ENCODE peak calls at places on chromosome 19, in six cellular contexts. One of them, this sample, is unnamed.

GRCh38 chr19:33260628-33261418 is 35.2 kb upstream of the SLC7A10 start:
- DNase-seq in Panc1: no peak
- DNase-seq in dorsolateral prefrontal cortex: no peak
- DNase-seq in cardiac muscle cell: no peak
- DNase-seq in body of pancreas: no peak
- DNase-seq in tibial nerve: no peak
- DNase-seq in this sample: no peak

GRCh38 chr19:50794778-50795664 is 4.8 kb downstream of the ACP4 start:
- DNase-seq in tibial nerve: no peak
- DNase-seq in dorsolateral prefrontal cortex: no peak
- DNase-seq in body of pancreas: no peak
- DNase-seq in cardiac muscle cell: no peak
- DNase-seq in Panc1: no peak
- DNase-seq in this sample: no peak

GRCh38 chr19:51441410-51442390 is 16.6 kb downstream of the SIGLEC8 start:
- DNase-seq in Panc1: no peak
- DNase-seq in tibial nerve: no peak
- DNase-seq in dorsolateral prefrontal cortex: no peak
- DNase-seq in cardiac muscle cell: no peak
- DNase-seq in body of pancreas: no peak
- DNase-seq in this sample: no peak

GRCh38 chr19:13396256-13397080 is 109.8 kb downstream of the CACNA1A start:
- DNase-seq in tibial nerve: no peak
- DNase-seq in dorsolateral prefrontal cortex: peak
- DNase-seq in cardiac muscle cell: peak
- DNase-seq in body of pancreas: peak
- DNase-seq in Panc1: no peak
- DNase-seq in this sample: no peak

GRCh38 chr19:56148096-56148495 is 7.0 kb downstream of the ZNF444 start:
- DNase-seq in Panc1: no peak
- DNase-seq in dorsolateral prefrontal cortex: no peak
- DNase-seq in tibial nerve: no peak
- DNase-seq in body of pancreas: no peak
- DNase-seq in cardiac muscle cell: no peak
- DNase-seq in this sample: no peak

GRCh38 chr19:36986601-36987000 is 70.5 kb downstream of the ZNF568 start:
- DNase-seq in body of pancreas: no peak
- DNase-seq in Panc1: no peak
- DNase-seq in dorsolateral prefrontal cortex: no peak
- DNase-seq in tibial nerve: no peak
- DNase-seq in cardiac muscle cell: no peak
- DNase-seq in this sample: no peak

GRCh38 chr19:4977299-4978174 is 8.6 kb downstream of the KDM4B start:
- DNase-seq in body of pancreas: no peak
- DNase-seq in cardiac muscle cell: peak
- DNase-seq in dorsolateral prefrontal cortex: no peak
- DNase-seq in tibial nerve: no peak
- DNase-seq in Panc1: no peak
- DNase-seq in this sample: no peak

GRCh38 chr19:36436531-36436930 is 18.1 kb upstream of the ZFP82 start:
- DNase-seq in tibial nerve: no peak
- DNase-seq in cardiac muscle cell: peak
- DNase-seq in dorsolateral prefrontal cortex: no peak
- DNase-seq in Panc1: no peak
- DNase-seq in body of pancreas: no peak
- DNase-seq in this sample: no peak

GRCh38 chr19:49591731-49592485 is 926 bp downstream of the PRR12 start:
- DNase-seq in cardiac muscle cell: peak
- DNase-seq in tibial nerve: no peak
- DNase-seq in dorsolateral prefrontal cortex: no peak
- DNase-seq in body of pancreas: peak
- DNase-seq in Panc1: no peak
- DNase-seq in this sample: no peak

GRCh38 chr19:4083677-4084546 is 17.2 kb upstream of the ZBTB7A start:
- DNase-seq in cardiac muscle cell: no peak
- DNase-seq in dorsolateral prefrontal cortex: no peak
- DNase-seq in Panc1: no peak
- DNase-seq in body of pancreas: no peak
- DNase-seq in tibial nerve: no peak
- DNase-seq in this sample: no peak

GRCh38 chr19:21482863-21483276 is 22.5 kb upstream of the ZNF429 start:
- DNase-seq in dorsolateral prefrontal cortex: peak
- DNase-seq in tibial nerve: no peak
- DNase-seq in body of pancreas: peak
- DNase-seq in Panc1: no peak
- DNase-seq in cardiac muscle cell: peak
- DNase-seq in this sample: peak

GRCh38 chr19:16520986-16521624 is 21.1 kb downstream of the CHERP start:
- DNase-seq in Panc1: no peak
- DNase-seq in cardiac muscle cell: no peak
- DNase-seq in dorsolateral prefrontal cortex: no peak
- DNase-seq in tibial nerve: no peak
- DNase-seq in body of pancreas: no peak
- DNase-seq in this sample: no peak

GRCh38 chr19:13906525-13906904 is 514 bp downstream of the CC2D1A start:
- DNase-seq in dorsolateral prefrontal cortex: no peak
- DNase-seq in cardiac muscle cell: no peak
- DNase-seq in body of pancreas: peak
- DNase-seq in Panc1: no peak
- DNase-seq in tibial nerve: no peak
- DNase-seq in this sample: no peak

DNA sequence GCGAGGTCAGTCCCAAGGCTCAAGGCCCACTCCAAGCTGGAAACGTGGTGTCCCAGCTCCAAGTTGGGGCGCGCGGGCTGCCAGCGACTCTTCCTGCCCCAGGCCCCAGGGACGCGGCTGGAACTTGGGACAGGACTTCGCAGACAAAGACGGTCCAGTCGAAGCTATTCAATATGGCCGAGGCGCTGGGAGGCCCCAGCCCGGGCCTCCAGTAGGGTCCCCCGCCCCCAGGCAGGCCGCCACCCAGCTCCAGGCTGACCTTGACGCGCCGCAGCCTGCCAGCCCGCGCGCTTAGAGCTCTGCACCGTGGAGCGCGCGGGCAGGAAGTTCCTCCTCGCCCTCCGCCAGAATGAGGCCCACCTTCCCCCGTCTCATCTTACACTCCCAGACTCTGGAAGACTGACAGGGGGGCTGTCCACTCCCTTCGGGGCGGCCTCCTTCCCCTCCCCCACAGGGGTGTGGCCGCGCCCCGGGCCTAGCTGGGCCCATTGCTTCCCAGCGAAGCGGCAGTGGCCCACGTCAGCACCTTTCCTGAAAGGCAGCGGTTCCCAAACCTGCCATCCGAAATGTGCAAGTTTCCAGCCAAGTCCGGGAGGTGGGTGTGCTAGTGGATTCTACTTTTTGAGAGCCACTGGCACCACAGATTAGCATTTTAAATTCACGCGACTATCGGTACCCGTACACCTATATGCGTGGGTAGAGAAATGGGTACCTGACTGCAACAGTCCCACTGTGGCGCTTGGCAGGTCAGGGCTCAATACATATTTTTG is at the start of gene CCDC8:
- DNase-seq in dorsolateral prefrontal cortex: no peak
- DNase-seq in body of pancreas: peak
- DNase-seq in cardiac muscle cell: peak
- DNase-seq in tibial nerve: peak
- DNase-seq in Panc1: no peak
- DNase-seq in this sample: peak
- H3K27ac ChIP-seq in dorsolateral prefrontal cortex: no peak
- H3K27ac ChIP-seq in body of pancreas: peak
- H3K27ac ChIP-seq in cardiac muscle cell: peak
- H3K27ac ChIP-seq in tibial nerve: peak
- H3K27ac ChIP-seq in Panc1: peak
- H3K27ac ChIP-seq in this sample: peak

GRCh38 chr19:38420935-38421334 is 5.1 kb downstream of the RASGRP4 start:
- DNase-seq in dorsolateral prefrontal cortex: no peak
- DNase-seq in cardiac muscle cell: no peak
- DNase-seq in tibial nerve: no peak
- DNase-seq in body of pancreas: no peak
- DNase-seq in Panc1: no peak
- DNase-seq in this sample: no peak

GRCh38 chr19:38421856-38422255 is 4.2 kb downstream of the RASGRP4 start:
- DNase-seq in dorsolateral prefrontal cortex: no peak
- DNase-seq in cardiac muscle cell: no peak
- DNase-seq in Panc1: no peak
- DNase-seq in tibial nerve: no peak
- DNase-seq in body of pancreas: no peak
- DNase-seq in this sample: no peak

GRCh38 chr19:38417146-38417543 is 8.9 kb downstream of the RASGRP4 start:
- DNase-seq in Panc1: no peak
- DNase-seq in dorsolateral prefrontal cortex: no peak
- DNase-seq in body of pancreas: no peak
- DNase-seq in cardiac muscle cell: no peak
- DNase-seq in tibial nerve: no peak
- DNase-seq in this sample: no peak

GRCh38 chr19:38413416-38413815 is 10.5 kb downstream of the FAM98C start:
- DNase-seq in tibial nerve: no peak
- DNase-seq in cardiac muscle cell: no peak
- DNase-seq in body of pancreas: no peak
- DNase-seq in Panc1: no peak
- DNase-seq in dorsolateral prefrontal cortex: no peak
- DNase-seq in this sample: no peak

GRCh38 chr19:38417544-38418506 is 8.2 kb downstream of the RASGRP4 start:
- DNase-seq in Panc1: no peak
- DNase-seq in body of pancreas: peak
- DNase-seq in dorsolateral prefrontal cortex: no peak
- DNase-seq in cardiac muscle cell: peak
- DNase-seq in tibial nerve: no peak
- DNase-seq in this sample: peak
- H3K4me3 ChIP-seq in Panc1: peak
- H3K4me3 ChIP-seq in body of pancreas: no peak
- H3K4me3 ChIP-seq in dorsolateral prefrontal cortex: peak
- H3K4me3 ChIP-seq in cardiac muscle cell: peak
- H3K4me3 ChIP-seq in tibial nerve: no peak
- H3K4me3 ChIP-seq in this sample: peak

DNA sequence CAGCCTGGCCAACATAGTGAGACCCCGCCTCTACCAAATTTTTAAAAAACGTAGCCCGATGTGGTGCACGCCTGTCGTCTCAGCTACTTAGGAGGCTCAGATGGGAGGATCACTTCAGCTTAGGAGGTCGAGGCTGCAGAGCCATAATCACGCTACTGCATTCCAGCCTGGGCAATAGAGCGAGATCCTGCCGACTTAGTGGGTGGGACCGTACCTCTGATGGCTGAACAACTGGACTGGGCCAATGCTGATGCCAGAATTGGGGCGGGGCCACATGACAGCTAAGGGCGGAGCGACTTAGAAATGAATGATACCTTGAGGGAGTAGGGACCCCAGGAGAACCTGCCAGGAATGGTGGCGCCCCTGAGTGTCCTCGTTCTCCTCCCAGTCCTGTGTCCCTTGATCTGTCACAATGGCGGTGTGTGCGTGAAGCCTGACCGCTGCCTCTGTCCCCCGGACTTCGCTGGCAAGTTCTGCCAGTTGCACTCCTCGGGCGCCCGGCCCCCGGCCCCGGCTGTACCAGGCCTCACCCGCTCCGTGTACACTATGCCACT is 3.6 kb downstream of the LTBP4 start:
- DNase-seq in dorsolateral prefrontal cortex: no peak
- DNase-seq in Panc1: no peak
- DNase-seq in tibial nerve: no peak
- DNase-seq in body of pancreas: no peak
- DNase-seq in cardiac muscle cell: no peak
- DNase-seq in this sample: no peak
- H3K27ac ChIP-seq in dorsolateral prefrontal cortex: no peak
- H3K27ac ChIP-seq in Panc1: peak
- H3K27ac ChIP-seq in tibial nerve: peak
- H3K27ac ChIP-seq in body of pancreas: peak
- H3K27ac ChIP-seq in cardiac muscle cell: no peak
- H3K27ac ChIP-seq in this sample: peak

GRCh38 chr19:29841209-29841558 is 29.4 kb downstream of the CCNE1 start:
- DNase-seq in body of pancreas: no peak
- DNase-seq in cardiac muscle cell: no peak
- DNase-seq in dorsolateral prefrontal cortex: no peak
- DNase-seq in Panc1: no peak
- DNase-seq in tibial nerve: no peak
- DNase-seq in this sample: no peak

GRCh38 chr19:29841559-29842367 is 30.0 kb downstream of the CCNE1 start:
- DNase-seq in tibial nerve: no peak
- DNase-seq in Panc1: no peak
- DNase-seq in dorsolateral prefrontal cortex: peak
- DNase-seq in cardiac muscle cell: peak
- DNase-seq in body of pancreas: no peak
- DNase-seq in this sample: no peak

GRCh38 chr19:29844891-29845575 is 33.2 kb downstream of the CCNE1 start:
- DNase-seq in tibial nerve: peak
- DNase-seq in body of pancreas: peak
- DNase-seq in Panc1: peak
- DNase-seq in dorsolateral prefrontal cortex: peak
- DNase-seq in cardiac muscle cell: peak
- DNase-seq in this sample: peak

GRCh38 chr19:29842471-29843179 is 30.8 kb downstream of the CCNE1 start:
- DNase-seq in cardiac muscle cell: no peak
- DNase-seq in body of pancreas: no peak
- DNase-seq in Panc1: no peak
- DNase-seq in dorsolateral prefrontal cortex: no peak
- DNase-seq in tibial nerve: no peak
- DNase-seq in this sample: no peak

GRCh38 chr19:29843180-29844051 is 31.6 kb downstream of the CCNE1 start:
- DNase-seq in Panc1: no peak
- DNase-seq in tibial nerve: no peak
- DNase-seq in cardiac muscle cell: peak
- DNase-seq in dorsolateral prefrontal cortex: no peak
- DNase-seq in body of pancreas: peak
- DNase-seq in this sample: no peak
- H3K4me3 ChIP-seq in Panc1: peak
- H3K4me3 ChIP-seq in tibial nerve: peak
- H3K4me3 ChIP-seq in cardiac muscle cell: peak
- H3K4me3 ChIP-seq in dorsolateral prefrontal cortex: peak
- H3K4me3 ChIP-seq in body of pancreas: no peak
- H3K4me3 ChIP-seq in this sample: peak